ENCODE peak calls at places on chromosomes 5 and 9, in four cellular contexts. V is tibial artery, N is cardiac muscle cell, G is breast epithelium. I is an unnamed sample.

GRCh38 chr5:72848474-72849428 is 32.3 kb downstream of the TNPO1 start:
- DNase-seq in N (peak; percentile 51), V (peak; percentile 42), G (peak; percentile 51), I (peak; percentile 8)

GRCh38 chr9:114054191-114054690 is 23.9 kb downstream of the AMBP start:
- DNase-seq in V (no peak), G (no peak), N (no peak), I (no peak)

GRCh38 chr5:122263352-122264030 is 48.5 kb upstream of the SNCAIP start:
- DNase-seq in G (no peak), N (peak; percentile 23), V (no peak), I (no peak)

GRCh38 chr9:124673063-124673462 is 98.0 kb downstream of the NR6A1 start:
- DNase-seq in V (no peak), N (no peak), G (no peak), I (no peak)

GRCh38 chr9:12775963-12776774 is 1.3 kb downstream of the LURAP1L start:
- DNase-seq in N (peak; percentile 96), V (peak; percentile 89), G (peak; percentile 75), I (peak; percentile 31)

GRCh38 chr5:89265511-89266169 is 382.7 kb upstream of the MEF2C start:
- DNase-seq in G (no peak), V (no peak), N (peak; percentile 55), I (no peak)

GRCh38 chr9:122394265-122395242 is 23.7 kb downstream of the PTGS1 start:
- DNase-seq in V (peak; percentile 67), N (peak; percentile 89), G (no peak), I (no peak)

GRCh38 chr5:24547127-24547526 is 97.7 kb downstream of the CDH10 start:
- DNase-seq in G (no peak), N (no peak), V (no peak), I (no peak)

GRCh38 chr9:21789541-21790037 is 12.8 kb upstream of the MTAP start:
- DNase-seq in N (peak; percentile 96), G (no peak), V (peak; percentile 76), I (no peak)

GRCh38 chr5:73552642-73553041 is 12.8 kb downstream of the ANKRA2 start:
- DNase-seq in N (no peak), V (no peak), G (no peak), I (no peak)

GRCh38 chr5:73591102-73591695 is 25.7 kb downstream of the UTP15 start:
- DNase-seq in G (no peak), V (no peak), N (peak; percentile 91), I (peak; percentile 17)

GRCh38 chr5:50968296-50969206 is 302.1 kb downstream of the PARP8 start:
- DNase-seq in V (no peak), G (no peak), N (no peak), I (no peak)

GRCh38 chr9:117704024-117704575 is at the start of gene TLR4:
- DNase-seq in V (peak; percentile 83), G (no peak), N (peak; percentile 90), I (no peak)

GRCh38 chr9:126219717-126220116 is 106.9 kb upstream of the MVB12B start:
- DNase-seq in G (no peak), V (no peak), N (no peak), I (no peak)

GRCh38 chr9:128372784-128373183 is 1.6 kb downstream of the URM1 start:
- DNase-seq in G (no peak), V (no peak), N (no peak), I (no peak)

GRCh38 chr5:1538741-1539392 is 15.1 kb upstream of the LPCAT1 start:
- DNase-seq in N (no peak), V (no peak), G (peak; percentile 31), I (no peak)

GRCh38 chr9:82923410-82924242 is 139.3 kb downstream of the RASEF start:
- DNase-seq in G (no peak), N (no peak), V (no peak), I (no peak)

GRCh38 chr9:19689324-19690087 is 99.3 kb downstream of the SLC24A2 start:
- DNase-seq in G (no peak), N (peak; percentile 36), V (no peak), I (no peak)

GRCh38 chr5:110085826-110086225 is 396.1 kb downstream of the MAN2A1 start:
- DNase-seq in V (no peak), N (no peak), G (no peak), I (no peak)

GRCh38 chr9:137812356-137813023 is 65.1 kb upstream of the CACNA1B start:
- DNase-seq in G (no peak), V (no peak), N (no peak), I (no peak)

GRCh38 chr5:148932355-148932935 is 106.0 kb downstream of the ADRB2 start:
- DNase-seq in V (no peak), N (no peak), G (no peak), I (no peak)

GRCh38 chr5:95803271-95804148 is 19.0 kb downstream of the GLRX start:
- DNase-seq in G (no peak), N (no peak), V (no peak), I (no peak)

GRCh38 chr9:91164724-91165520 is 196.8 kb downstream of the AUH start:
- DNase-seq in N (peak; percentile 96), V (peak; percentile 60), G (peak; percentile 61), I (peak; percentile 23)

GRCh38 chr5:149438281-149438680 is 59.2 kb upstream of the IL17B start:
- DNase-seq in V (no peak), N (no peak), G (no peak), I (no peak)

GRCh38 chr5:168239325-168239724 is 52.1 kb upstream of the WWC1 start:
- DNase-seq in V (no peak), G (no peak), N (no peak), I (no peak)

GRCh38 chr9:105187781-105188180 is 56.7 kb upstream of the SLC44A1 start:
- DNase-seq in N (peak; percentile 90), G (no peak), V (no peak), I (no peak)

GRCh38 chr9:137456061-137456863 is 2.9 kb downstream of the NSMF start:
- DNase-seq in N (peak; percentile 27), V (no peak), G (no peak), I (no peak)

GRCh38 chr9:137296214-137297059 is 5.6 kb downstream of the NRARP start:
- DNase-seq in G (no peak), V (no peak), N (peak; percentile 90), I (no peak)

GRCh38 chr9:36738318-36738975 is 165.8 kb downstream of the MELK start:
- DNase-seq in N (peak; percentile 45), V (no peak), G (no peak), I (no peak)

GRCh38 chr5:33837301-33837700 is 54.5 kb downstream of the ADAMTS12 start:
- DNase-seq in V (no peak), N (no peak), G (no peak), I (no peak)

GRCh38 chr9:99326112-99326916 is 104.2 kb downstream of the SEC61B start:
- DNase-seq in N (peak; percentile 6), G (no peak), V (no peak), I (no peak)

GRCh38 chr5:144972317-144972716 is 801.6 kb downstream of the KCTD16 start:
- DNase-seq in N (no peak), G (no peak), V (no peak), I (no peak)

GRCh38 chr9:127862075-127863011 is 7.9 kb upstream of the ENG start:
- DNase-seq in V (peak; percentile 81), N (peak; percentile 44), G (no peak), I (no peak)

GRCh38 chr5:35212006-35212982 is 18.0 kb downstream of the PRLR start:
- DNase-seq in V (no peak), N (no peak), G (no peak), I (no peak)

GRCh38 chr5:34717426-34718327 is 61.5 kb downstream of the RAI14 start:
- DNase-seq in V (peak; percentile 28), N (peak; percentile 88), G (no peak), I (no peak)

GRCh38 chr5:141492168-141492885 is 3.4 kb downstream of the PCDHGC5 start:
- DNase-seq in G (no peak), N (no peak), V (no peak), I (no peak)

GRCh38 chr5:116658830-116659229 is 84.2 kb upstream of the SEMA6A start:
- DNase-seq in G (no peak), N (no peak), V (no peak), I (no peak)

GRCh38 chr5:116663081-116663480 is 88.5 kb upstream of the SEMA6A start:
- DNase-seq in N (no peak), G (no peak), V (no peak), I (no peak)

GRCh38 chr5:116660929-116661328 is 86.3 kb upstream of the SEMA6A start:
- DNase-seq in N (no peak), G (no peak), V (no peak), I (no peak)

GRCh38 chr5:116658141-116658540 is 83.5 kb upstream of the SEMA6A start:
- DNase-seq in N (peak; percentile 2), V (no peak), G (no peak), I (no peak)

DNA sequence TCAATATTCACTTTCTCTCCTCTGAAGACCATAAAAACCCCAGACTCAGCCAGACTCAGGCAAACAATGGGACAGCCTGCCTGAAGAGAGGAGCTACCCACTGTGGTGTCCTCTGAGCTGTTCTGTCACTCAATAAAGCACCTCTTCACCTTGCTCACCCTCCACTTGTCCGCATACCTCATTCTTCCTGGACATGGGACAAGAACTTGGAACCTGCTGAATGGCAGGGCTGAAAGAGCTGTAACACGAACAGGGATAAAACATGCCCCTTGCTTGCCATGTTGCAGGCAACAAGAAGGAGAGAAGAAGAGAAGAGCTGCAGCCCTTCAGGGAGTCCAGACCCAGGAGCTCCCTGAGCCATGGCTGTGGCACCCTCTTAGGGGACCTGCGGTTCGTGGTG is 86.8 kb upstream of the SEMA6A start:
- DNase-seq in V (no peak), G (no peak), N (no peak), I (no peak)
- H3K4me1 ChIP-seq in V (no peaks in the 10 kb centered on the region), G (no peaks in the 10 kb centered on the region), N (no peaks in the 10 kb centered on the region), I (no peaks in the 10 kb centered on the region)

DNA sequence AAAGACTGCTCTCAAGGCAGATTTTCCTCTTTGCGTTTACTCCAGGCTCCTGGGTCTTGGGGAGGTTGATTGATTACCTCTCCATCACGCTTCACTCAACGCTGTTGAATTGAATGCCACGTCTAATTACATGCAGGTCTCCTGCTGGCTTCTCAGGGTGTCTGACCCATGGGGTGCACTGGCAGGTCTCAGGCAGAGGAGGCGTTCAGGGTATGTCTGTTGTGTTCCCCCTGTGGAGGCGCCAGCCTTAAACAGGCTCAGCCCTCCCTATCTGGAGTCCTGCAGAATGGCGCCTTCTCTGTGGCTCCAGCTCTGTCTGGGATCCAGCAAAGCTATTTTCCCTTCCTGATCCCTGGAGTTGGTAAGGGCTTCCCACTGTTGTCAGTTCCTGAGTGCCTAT is 149.9 kb downstream of the NTRK2 start:
- DNase-seq in G (no peak), N (no peak), V (no peak), I (no peak)
- H3K4me3 ChIP-seq in G (no peak overlapping the region), N (no peak overlapping the region), V (no peak overlapping the region), I (no peak overlapping the region)

GRCh38 chr5:80654391-80655230 is at the start of the genes DHFR and MSH3:
- DNase-seq in N (peak; percentile 92), V (peak; percentile 84), G (peak; percentile 86), I (peak; percentile 49)
- TF ChIP-seq CTCF in N (no peak), V (peak; percentile 16), G (peak; percentile 10), I (no peak)

DNA sequence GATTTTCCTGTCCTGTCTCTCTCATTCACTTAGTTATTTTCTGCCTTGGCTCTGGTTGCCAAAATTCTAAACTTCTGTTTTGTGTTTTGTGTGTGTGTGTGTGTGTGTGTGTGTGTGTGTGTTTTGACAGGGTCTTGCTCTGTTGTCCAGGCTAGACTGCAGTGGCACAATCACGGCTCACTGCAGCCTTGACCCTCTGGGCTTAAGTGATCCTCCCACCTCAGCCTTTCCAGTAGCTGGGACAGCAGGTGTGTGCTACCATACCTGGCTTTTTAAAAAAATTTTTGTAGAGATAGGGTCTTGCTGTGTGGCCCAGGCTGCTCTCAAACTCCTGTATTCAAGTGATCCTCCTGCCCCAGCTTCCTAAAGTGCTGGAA is 17.2 kb downstream of the UBE2D2 start:
- DNase-seq in G (no peak), V (no peak), N (no peak), I (no peak)
- H3K4me1 ChIP-seq in G (no peaks in the 10 kb centered on the region), V (peaks cover 55% of the 10 kb centered on the region), N (peaks cover 21% of the 10 kb centered on the region), I (peaks cover 14% of the 10 kb centered on the region)

GRCh38 chr5:154478224-154478565 is at the start of gene HAND1:
- DNase-seq in G (no peak), N (no peak), V (no peak), I (no peak)
- H3K4me3 ChIP-seq in G (peak within 1 kb of the TSS; percentile 39), N (peak within 1 kb of the TSS; percentile 57), V (peak within 1 kb of the TSS; percentile 46), I (peak within 1 kb of the TSS; percentile 68)